ENCODE peak calls at places on chromosomes 12 and 14, in four cellular contexts. X, B, P and J are unnamed samples.

GRCh38 chr12:42482820-42483533 is 106.6 kb downstream of the PRICKLE1 start:
- DNase-seq in P (peak), B (peak), X (peak), J (peak)

GRCh38 chr12:107349008-107349747 is 255.8 kb upstream of the CRY1 start:
- DNase-seq in X (no peak), B (peak), P (no peak), J (no peak)

GRCh38 chr14:55706893-55707292 is 126.9 kb downstream of the KTN1 start:
- DNase-seq in X (no peak), B (peak), P (no peak), J (no peak)

GRCh38 chr14:98501335-98501734 is 770.7 kb downstream of the BCL11B start:
- DNase-seq in B (no peak), X (no peak), P (no peak), J (no peak)

GRCh38 chr14:61260939-61261776 is 20.0 kb downstream of the TMEM30B start:
- DNase-seq in P (no peak), B (peak), X (peak), J (no peak)

GRCh38 chr12:27779416-27779815 is 617 bp upstream of the KLHL42 start:
- DNase-seq in X (peak), B (no peak), P (peak), J (no peak)

GRCh38 chr14:67975429-67975828 is 155.8 kb downstream of the RAD51B start:
- DNase-seq in B (no peak), X (no peak), P (no peak), J (no peak)

GRCh38 chr14:24160499-24160849 is 591 bp upstream of the IRF9 start:
- DNase-seq in X (no peak), B (no peak), P (peak), J (no peak)

GRCh38 chr12:7441216-7441615 is 2.7 kb downstream of the CD163L1 start:
- DNase-seq in B (no peak), P (no peak), X (no peak), J (no peak)

GRCh38 chr12:460301-461230 is 827 bp downstream of the B4GALNT3 start:
- DNase-seq in X (peak), B (no peak), P (no peak), J (no peak)

GRCh38 chr14:88987516-88987915 is 163.1 kb downstream of the TTC8 start:
- DNase-seq in P (no peak), B (no peak), X (no peak), J (no peak)

GRCh38 chr14:74937171-74937570 is 14.1 kb upstream of the RPS6KL1 start:
- DNase-seq in B (no peak), P (no peak), X (no peak), J (no peak)

GRCh38 chr12:51192284-51192671 is 19.3 kb upstream of the TFCP2 start:
- DNase-seq in X (no peak), B (no peak), P (no peak), J (no peak)

GRCh38 chr12:1933342-1933992 is 15.0 kb upstream of the CACNA2D4 start:
- DNase-seq in X (peak), P (no peak), B (peak), J (no peak)

DNA sequence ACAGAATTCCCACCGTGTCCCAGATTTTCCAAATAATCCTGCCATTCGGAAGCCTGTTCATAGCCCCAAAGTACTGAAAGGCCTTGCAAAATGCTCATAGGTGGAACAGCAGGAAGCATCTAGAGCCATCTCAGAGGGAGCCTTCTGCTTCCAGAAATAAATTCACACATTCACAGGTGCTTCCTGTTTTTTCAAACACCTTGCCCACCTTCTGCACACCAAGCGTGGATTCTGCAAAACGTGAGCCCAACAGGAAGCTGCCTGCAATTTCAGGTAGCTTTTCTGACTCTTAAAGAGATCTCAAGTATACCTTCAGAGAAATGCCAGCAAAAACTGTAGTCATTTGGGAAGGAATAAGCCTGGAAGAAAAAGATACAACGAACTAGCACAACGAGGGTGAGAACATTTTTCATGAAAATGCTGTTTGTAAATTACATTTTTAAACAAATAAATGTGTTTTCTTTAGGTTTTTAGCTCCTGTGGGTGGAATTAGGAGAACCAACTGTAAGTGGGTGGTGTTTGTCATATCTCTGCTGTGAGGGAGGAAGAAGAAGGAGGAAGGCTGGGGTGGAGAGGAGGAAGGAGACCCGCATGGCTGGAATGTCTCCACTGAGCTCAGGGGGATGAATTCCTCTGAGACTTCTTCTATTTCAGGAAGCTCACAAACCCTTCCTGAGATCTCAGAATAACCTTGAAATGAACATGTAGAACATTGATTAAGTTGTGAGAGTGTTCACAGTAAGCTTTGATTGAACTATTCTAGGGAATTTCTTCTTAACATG is at the start of gene IFNG-AS1:
- DNase-seq in X (no peak), B (no peak), P (no peak), J (no peak)
- H3K4me3 ChIP-seq in X (no peak), B (no peak), P (peak), J (no peak)

DNA sequence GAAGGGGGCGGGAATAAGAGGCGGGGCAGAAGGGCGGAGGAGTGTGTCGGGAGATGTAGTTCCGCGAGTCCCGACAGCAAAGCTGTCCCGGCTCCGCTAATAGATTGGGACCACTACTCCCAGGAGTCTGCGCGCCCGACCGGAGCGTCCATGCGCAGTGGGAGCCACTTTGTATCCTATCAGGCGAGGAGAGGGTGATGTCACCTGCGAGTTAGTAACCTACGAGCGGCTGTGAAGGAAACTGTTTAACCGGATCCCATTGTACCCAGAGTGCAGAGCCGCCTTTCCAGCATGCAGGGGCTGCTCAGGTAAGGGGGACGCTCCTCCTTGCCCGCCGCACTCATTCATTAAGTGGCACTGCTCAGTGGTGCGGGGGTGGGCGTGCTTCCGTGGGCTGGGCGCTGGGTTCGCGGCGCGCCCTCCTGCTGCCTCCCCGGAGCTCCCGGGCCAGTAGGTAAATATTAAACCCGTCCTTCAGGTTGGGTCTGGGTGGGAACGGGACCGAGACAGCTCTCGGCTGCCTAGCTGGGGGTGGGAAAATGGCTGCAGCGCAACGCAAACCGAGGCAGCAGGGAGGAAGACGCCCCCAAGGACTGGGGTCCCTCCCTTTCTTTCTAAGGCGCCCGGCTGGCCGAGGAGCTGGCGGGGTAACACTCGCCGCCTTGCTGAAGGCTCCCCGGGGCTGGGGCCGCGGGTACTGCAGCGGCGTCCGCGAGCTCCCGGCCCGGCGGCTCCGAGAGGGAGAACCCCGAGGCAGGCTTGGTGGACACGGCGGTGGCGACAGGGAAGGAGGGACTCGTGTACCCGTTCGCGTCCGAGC is at the start of gene DAAM1:
- DNase-seq in P (peak), X (peak), B (peak), J (peak)
- H3K27ac ChIP-seq in P (peak), X (peak), B (peak), J (peak)

DNA sequence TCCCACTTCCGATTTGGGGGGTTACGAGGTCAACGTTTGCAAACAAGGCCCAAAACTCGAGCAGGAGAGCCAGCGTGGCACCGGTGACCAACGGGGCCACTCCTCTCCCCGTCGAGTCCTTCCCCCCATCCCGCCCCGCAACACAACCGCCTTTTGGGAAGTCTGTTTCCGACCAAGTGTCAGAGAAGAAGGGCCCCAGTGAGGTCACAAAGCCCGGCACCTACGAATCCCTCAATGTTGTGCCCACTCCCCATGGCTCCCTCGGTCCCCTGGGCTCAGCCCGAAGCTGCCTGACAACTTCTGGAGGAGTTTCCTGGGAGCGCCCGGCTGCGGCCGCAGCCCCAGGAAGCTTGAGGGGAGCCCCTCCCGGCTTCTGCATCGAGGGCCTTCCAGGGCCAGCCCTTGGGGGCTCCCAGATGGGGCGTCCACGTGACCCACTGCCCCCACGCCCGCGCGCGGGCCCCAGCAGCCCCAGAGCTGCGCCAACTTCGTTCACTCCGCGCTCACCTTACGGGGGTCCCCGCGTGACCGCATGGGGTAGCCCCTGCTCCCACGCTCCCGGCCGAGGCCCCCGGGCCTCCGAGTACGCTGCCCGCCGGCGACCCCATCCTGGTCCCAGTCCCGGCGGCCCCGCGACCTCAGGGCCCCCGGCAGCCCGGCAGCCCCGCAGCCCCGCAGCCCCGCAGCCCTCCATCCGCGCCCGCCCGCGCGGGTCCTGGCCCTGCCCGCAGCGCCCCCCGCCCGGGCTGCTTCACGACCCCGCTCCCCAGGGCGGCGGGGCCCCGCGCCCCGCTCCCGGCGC is 1.1 kb downstream of the CDK2AP1 start:
- DNase-seq in X (no peak), B (peak), P (peak), J (no peak)
- H3K4me3 ChIP-seq in X (peak), B (peak), P (peak), J (peak)

DNA sequence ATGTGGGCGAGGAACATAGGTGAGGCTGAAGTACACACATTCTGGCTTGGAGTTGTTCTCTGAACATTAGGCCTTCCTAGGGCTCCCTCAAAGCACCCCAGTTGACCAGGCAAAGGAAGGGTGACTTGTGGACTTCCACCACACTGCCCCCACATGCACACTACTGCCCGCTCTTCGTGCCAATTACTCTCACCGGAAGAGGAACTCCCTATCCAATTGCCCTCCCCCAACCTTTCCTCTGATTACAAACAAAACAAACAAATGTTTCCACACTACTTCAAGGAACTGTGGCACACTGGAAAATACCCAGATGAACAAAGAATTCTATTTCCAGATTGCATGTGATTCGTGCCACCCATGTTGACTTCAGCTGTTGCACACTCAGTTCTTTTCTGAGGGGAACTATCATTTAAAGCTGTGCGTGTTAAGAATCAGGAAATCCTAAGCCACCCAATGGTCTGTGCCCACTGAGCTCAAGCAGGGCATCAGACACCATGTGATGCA is 139.3 kb downstream of the SSPN start:
- DNase-seq in P (peak), X (peak), B (no peak), J (no peak)
- H3K27ac ChIP-seq in P (peak), X (no peak), B (no peak), J (peak)

GRCh38 chr12:113971392-113971791 is 5.3 kb upstream of the RBM19 start:
- DNase-seq in P (no peak), B (no peak), X (no peak), J (no peak)

GRCh38 chr12:113978080-113978479 is 12.0 kb upstream of the RBM19 start:
- DNase-seq in P (no peak), X (no peak), B (no peak), J (no peak)

GRCh38 chr12:113973109-113973904 is 7.2 kb upstream of the RBM19 start:
- DNase-seq in B (no peak), P (no peak), X (no peak), J (no peak)

GRCh38 chr12:113974006-113974405 is 7.9 kb upstream of the RBM19 start:
- DNase-seq in P (no peak), B (no peak), X (no peak), J (no peak)
- H3K4me3 ChIP-seq in P (no peak), B (no peak), X (no peak), J (no peak)

GRCh38 chr14:22996823-22997301 is 13.1 kb downstream of the C14orf93 start:
- DNase-seq in B (no peak), P (no peak), X (no peak), J (no peak)

GRCh38 chr14:22994762-22995275 is 12.5 kb upstream of the AJUBA start:
- DNase-seq in P (peak), B (peak), X (no peak), J (no peak)

GRCh38 chr14:22998324-22999012 is 11.5 kb downstream of the C14orf93 start:
- DNase-seq in P (no peak), B (no peak), X (no peak), J (no peak)

GRCh38 chr14:22997676-22998323 is 12.1 kb downstream of the C14orf93 start:
- DNase-seq in P (no peak), X (no peak), B (no peak), J (no peak)

DNA sequence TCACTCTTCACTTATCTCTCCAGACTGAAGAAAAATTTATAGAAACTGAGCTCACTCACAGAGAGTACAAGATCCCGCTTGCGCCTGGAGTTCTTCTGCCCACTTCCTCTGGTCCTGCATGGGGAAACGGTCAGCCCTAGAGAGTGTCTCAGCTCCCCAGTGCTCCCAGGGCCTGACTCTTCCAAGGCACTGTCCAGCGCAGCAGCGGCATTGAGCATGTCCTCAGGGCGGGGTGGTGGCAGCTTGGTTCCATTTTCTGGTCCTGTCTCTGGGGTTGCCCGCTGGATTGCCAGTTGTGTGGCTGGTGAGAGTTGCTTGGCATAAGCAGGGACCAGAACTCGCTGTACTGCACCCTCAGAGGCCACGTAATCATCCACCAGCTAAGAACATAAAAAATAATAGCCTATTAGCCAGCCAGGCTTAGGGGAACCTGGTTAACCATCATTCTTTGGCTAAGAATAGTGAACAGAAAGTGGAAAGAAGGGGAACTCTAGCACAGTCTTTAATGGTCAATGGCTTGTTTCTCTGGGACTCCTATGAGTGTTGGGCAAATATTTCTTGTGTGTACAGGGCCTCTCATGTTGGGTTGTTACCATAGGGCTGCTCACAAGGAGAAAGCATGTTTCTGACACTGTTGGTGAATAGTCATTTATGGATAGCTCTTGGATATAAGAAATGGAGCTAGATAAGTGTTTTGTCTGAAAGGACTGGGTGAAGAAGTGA is 13.7 kb upstream of the AJUBA start:
- DNase-seq in B (no peak), P (no peak), X (no peak), J (no peak)
- H3K27ac ChIP-seq in B (no peak), P (no peak), X (no peak), J (no peak)